ENCODE peak calls at places on chromosomes 3 and 15, in four cellular contexts. U is epithelial cell of prostate, D is T-helper 9 cell, V is hypothalamus. L is an unnamed sample.

GRCh38 chr3:51974963-51975856 is at the start of gene ABHD14A:
- DNase-seq in U (no peak), D (peak), V (peak), L (peak)

GRCh38 chr15:56261854-56262509 is 18.3 kb upstream of the RFX7 start:
- DNase-seq in U (no peak), D (no peak), V (no peak), L (no peak)

GRCh38 chr3:55968331-55968730 is 481.2 kb upstream of the WNT5A start:
- DNase-seq in U (no peak), D (no peak), V (no peak), L (no peak)

GRCh38 chr3:156448300-156448699 is 106.6 kb downstream of the SSR3 start:
- DNase-seq in U (no peak), D (peak), V (no peak), L (peak)

GRCh38 chr3:56157693-56158092 is 310.6 kb downstream of the ERC2 start:
- DNase-seq in U (no peak), D (no peak), V (no peak), L (no peak)

GRCh38 chr3:38278841-38279240 is 3.3 kb upstream of the SLC22A14 start:
- DNase-seq in U (no peak), D (no peak), V (no peak), L (no peak)

GRCh38 chr3:40885423-40885822 is 313.9 kb upstream of the CTNNB1 start:
- DNase-seq in U (no peak), D (no peak), V (no peak), L (no peak)

GRCh38 chr3:184757010-184757651 is 45.3 kb upstream of the MAGEF1 start:
- DNase-seq in U (no peak), D (no peak), V (no peak), L (peak)

GRCh38 chr3:56916697-56917336 is 115.1 kb upstream of the ARHGEF3 start:
- DNase-seq in U (no peak), D (no peak), V (no peak), L (no peak)

GRCh38 chr3:127547761-127548605 is 42.5 kb downstream of the TPRA1 start:
- DNase-seq in U (no peak), D (peak), V (peak), L (peak)

GRCh38 chr3:44920081-44920480 is 45.7 kb downstream of the TGM4 start:
- DNase-seq in U (no peak), D (no peak), V (no peak), L (no peak)

GRCh38 chr15:31792611-31793199 is 237.6 kb upstream of the CHRNA7 start:
- DNase-seq in U (no peak), D (no peak), V (no peak), L (no peak)

GRCh38 chr3:73007992-73008712 is 11.5 kb downstream of the PPP4R2 start:
- DNase-seq in U (no peak), D (no peak), V (no peak), L (no peak)

GRCh38 chr15:71806452-71806931 is 3.9 kb upstream of the NR2E3 start:
- DNase-seq in U (no peak), D (no peak), V (no peak), L (no peak)

GRCh38 chr15:58019503-58020376 is 45.8 kb downstream of the ALDH1A2 start:
- DNase-seq in U (no peak), D (no peak), V (no peak), L (no peak)

GRCh38 chr15:78739996-78740903 is 71.0 kb downstream of the ADAMTS7 start:
- DNase-seq in U (no peak), D (peak), V (no peak), L (no peak)

GRCh38 chr3:146222204-146223046 is 28.5 kb downstream of the PLSCR4 start:
- DNase-seq in U (no peak), D (no peak), V (no peak), L (no peak)

GRCh38 chr15:74274485-74275038 is 38.4 kb downstream of the CCDC33 start:
- DNase-seq in U (no peak), D (no peak), V (no peak), L (no peak)

GRCh38 chr3:169841171-169841570 is 28.5 kb upstream of the LRRC34 start:
- DNase-seq in U (no peak), D (no peak), V (no peak), L (no peak)

GRCh38 chr3:177982034-177982433 is 554.2 kb upstream of the KCNMB2 start:
- DNase-seq in U (no peak), D (no peak), V (no peak), L (no peak)

GRCh38 chr3:133570139-133570936 is 3.1 kb upstream of the CDV3 start:
- DNase-seq in U (no peak), D (no peak), V (no peak), L (peak)

GRCh38 chr15:64883997-64884511 is 27.6 kb upstream of the ANKDD1A start:
- DNase-seq in U (peak), D (peak), V (no peak), L (peak)

GRCh38 chr15:35886765-35887164 is 340.8 kb upstream of the DPH6 start:
- DNase-seq in U (no peak), D (no peak), V (no peak), L (peak)

GRCh38 chr3:33096103-33096868 is 660 bp downstream of the GLB1 start:
- DNase-seq in U (no peak), D (peak), V (peak), L (peak)

GRCh38 chr3:189941679-189942078 is 179.0 kb downstream of the P3H2 start:
- DNase-seq in U (peak), D (no peak), V (no peak), L (no peak)

GRCh38 chr3:30675006-30675405 is 68.6 kb downstream of the TGFBR2 start:
- DNase-seq in U (no peak), D (no peak), V (no peak), L (no peak)

L was measured in hepatic stellate cell.